ENCODE peak calls at places on chromosome 20, in eight cellular contexts. N, B, D, R, V, G, A and J are unnamed samples.
A peak's percentile ranks its signal among the peaks of the same experiment; 100 is the strongest.

GRCh38 chr20:14612389-14612788 is 275.0 kb upstream of the FLRT3 start:
- DNase-seq in N (no peak), B (no peak), D (no peak), R (no peak), V (no peak), G (no peak), A (no peak), J (peak; percentile 35)

GRCh38 chr20:35018578-35019371 is 63.1 kb downstream of the MYH7B start:
- DNase-seq in N (no peak), B (no peak), D (no peak), R (no peak), V (no peak), G (no peak), A (no peak), J (peak; percentile 16)

GRCh38 chr20:37763105-37763504 is 69.3 kb downstream of the CTNNBL1 start:
- DNase-seq in N (no peak), B (no peak), D (no peak), R (no peak), V (no peak), G (no peak), A (no peak), J (no peak)

GRCh38 chr20:38125157-38126056 is 39.7 kb downstream of the TGM2 start:
- DNase-seq in N (no peak), B (no peak), D (no peak), R (no peak), V (peak; percentile 77), G (peak; percentile 74), A (no peak), J (no peak)

GRCh38 chr20:32110173-32110704 is 725 bp downstream of the TM9SF4 start:
- DNase-seq in N (no peak), B (no peak), D (peak; percentile 16), R (no peak), V (no peak), G (no peak), A (no peak), J (no peak)

GRCh38 chr20:38881806-38882440 is 44.3 kb upstream of the FAM83D start:
- DNase-seq in N (no peak), B (peak; percentile 14), D (no peak), R (no peak), V (no peak), G (no peak), A (no peak), J (no peak)

GRCh38 chr20:20037960-20038359 is 14.3 kb downstream of the CRNKL1 start:
- DNase-seq in N (no peak), B (no peak), D (peak; percentile 38), R (no peak), V (no peak), G (no peak), A (peak; percentile 37), J (no peak)

GRCh38 chr20:57513199-57513598 is 11.7 kb downstream of the CTCFL start:
- DNase-seq in N (no peak), B (no peak), D (peak; percentile 50), R (no peak), V (no peak), G (no peak), A (peak; percentile 90), J (no peak)

GRCh38 chr20:8005575-8006366 is 13.8 kb downstream of the TMX4 start:
- DNase-seq in N (no peak), B (no peak), D (no peak), R (no peak), V (no peak), G (no peak), A (no peak), J (no peak)

GRCh38 chr20:43778375-43778774 is 51.6 kb upstream of the GTSF1L start:
- DNase-seq in N (no peak), B (no peak), D (no peak), R (no peak), V (no peak), G (no peak), A (no peak), J (no peak)

GRCh38 chr20:4866429-4866828 is 134.9 kb downstream of the SLC23A2 start:
- DNase-seq in N (no peak), B (no peak), D (no peak), R (no peak), V (no peak), G (no peak), A (no peak), J (no peak)

GRCh38 chr20:35523298-35523888 is 6.1 kb downstream of the C20orf173 start:
- DNase-seq in N (no peak), B (no peak), D (no peak), R (peak; percentile 76), V (no peak), G (no peak), A (no peak), J (no peak)

GRCh38 chr20:62571667-62572344 is 70.5 kb upstream of the SLCO4A1 start:
- DNase-seq in N (peak; percentile 56), B (no peak), D (no peak), R (no peak), V (no peak), G (no peak), A (peak; percentile 48), J (no peak)

GRCh38 chr20:24773751-24774201 is 175.3 kb upstream of the CST7 start:
- DNase-seq in N (no peak), B (no peak), D (peak; percentile 86), R (peak; percentile 69), V (no peak), G (no peak), A (peak; percentile 94), J (peak; percentile 35)

GRCh38 chr20:31824554-31825313 is 5.6 kb downstream of the MYLK2 start:
- DNase-seq in N (no peak), B (no peak), D (no peak), R (no peak), V (no peak), G (no peak), A (no peak), J (no peak)

GRCh38 chr20:44610313-44610965 is 28.1 kb downstream of the PKIG start:
- DNase-seq in N (no peak), B (peak; percentile 68), D (no peak), R (no peak), V (no peak), G (no peak), A (no peak), J (no peak)

GRCh38 chr20:12670292-12670691 is 338.5 kb upstream of the SPTLC3 start:
- DNase-seq in N (no peak), B (no peak), D (no peak), R (no peak), V (no peak), G (no peak), A (no peak), J (no peak)

GRCh38 chr20:46279104-46279503 is 29.2 kb downstream of the CDH22 start:
- DNase-seq in N (no peak), B (peak; percentile 4), D (no peak), R (no peak), V (no peak), G (no peak), A (no peak), J (no peak)

GRCh38 chr20:25580711-25581110 is 4.6 kb downstream of the NINL start:
- DNase-seq in N (no peak), B (no peak), D (no peak), R (no peak), V (peak; percentile 82), G (peak; percentile 53), A (no peak), J (peak; percentile 56)

GRCh38 chr20:64212750-64213149 is 42.8 kb upstream of the PCMTD2 start:
- DNase-seq in N (no peak), B (no peak), D (no peak), R (no peak), V (no peak), G (no peak), A (no peak), J (peak; percentile 64)

GRCh38 chr20:31706607-31707257 is 15.9 kb downstream of the BCL2L1 start:
- DNase-seq in N (no peak), B (no peak), D (no peak), R (no peak), V (peak; percentile 84), G (peak; percentile 70), A (no peak), J (no peak)

GRCh38 chr20:47392015-47392720 is 35.7 kb upstream of the ZMYND8 start:
- DNase-seq in N (no peak), B (no peak), D (peak; percentile 99), R (peak; percentile 83), V (peak; percentile 44), G (no peak), A (peak; percentile 97), J (no peak)

GRCh38 chr20:61810066-61810708 is 255.5 kb downstream of the TAF4 start:
- DNase-seq in N (no peak), B (no peak), D (no peak), R (no peak), V (no peak), G (peak; percentile 38), A (no peak), J (no peak)

GRCh38 chr20:23143098-23143497 is 57.0 kb upstream of the CD93 start:
- DNase-seq in N (no peak), B (no peak), D (peak; percentile 88), R (peak; percentile 87), V (no peak), G (peak; percentile 65), A (peak; percentile 92), J (peak; percentile 37)

GRCh38 chr20:58102252-58102651 is 126.2 kb downstream of the ANKRD60 start:
- DNase-seq in N (no peak), B (no peak), D (no peak), R (no peak), V (no peak), G (no peak), A (peak; percentile 52), J (no peak)

GRCh38 chr20:43563429-43563828 is 4.6 kb downstream of the SGK2 start:
- DNase-seq in N (no peak), B (no peak), D (no peak), R (no peak), V (no peak), G (no peak), A (no peak), J (peak; percentile 48)

GRCh38 chr20:23047001-23047737 is 2.3 kb downstream of the THBD start:
- DNase-seq in N (no peak), B (no peak), D (no peak), R (no peak), V (no peak), G (no peak), A (no peak), J (no peak)

GRCh38 chr20:22333885-22334545 is 250.4 kb downstream of the FOXA2 start:
- DNase-seq in N (peak; percentile 38), B (no peak), D (peak; percentile 66), R (peak; percentile 96), V (peak; percentile 54), G (peak; percentile 54), A (peak; percentile 67), J (peak; percentile 79)

GRCh38 chr20:33211817-33212424 is 5.2 kb upstream of the BPIFA3 start:
- DNase-seq in N (peak; percentile 24), B (no peak), D (peak; percentile 27), R (peak; percentile 83), V (peak; percentile 71), G (peak; percentile 58), A (peak; percentile 29), J (peak; percentile 58)

GRCh38 chr20:4633780-4634179 is 87.9 kb upstream of the PRND start:
- DNase-seq in N (no peak), B (no peak), D (peak; percentile 65), R (no peak), V (no peak), G (no peak), A (peak; percentile 92), J (peak; percentile 91)